ENCODE peak calls at places on chromosomes 11 and 22, in four cellular contexts. One of them, this sample, is unnamed.

GRCh38 chr11:5631426-5631825 is 6.6 kb downstream of the TRIM34 start:
- DNase-seq in GM12878: no peak
- DNase-seq in IMR-90: no peak
- DNase-seq in K562: no peak
- DNase-seq in this sample: no peak

GRCh38 chr11:35750981-35751663 is 88.5 kb downstream of the TRIM44 start:
- DNase-seq in GM12878: no peak
- DNase-seq in K562: no peak
- DNase-seq in IMR-90: no peak
- DNase-seq in this sample: no peak

GRCh38 chr11:69509846-69510390 is 28.5 kb downstream of the LINC01488 start:
- DNase-seq in IMR-90: no peak
- DNase-seq in GM12878: no peak
- DNase-seq in K562: no peak
- DNase-seq in this sample: no peak

GRCh38 chr11:2913776-2914474 is 15.3 kb downstream of the PHLDA2 start:
- DNase-seq in K562: no peak
- DNase-seq in IMR-90: no peak
- DNase-seq in GM12878: no peak
- DNase-seq in this sample: no peak

GRCh38 chr11:111081021-111081511 is 164.5 kb upstream of the POU2AF2 start:
- DNase-seq in K562: no peak
- DNase-seq in IMR-90: peak; percentile 7
- DNase-seq in GM12878: no peak
- DNase-seq in this sample: no peak

GRCh38 chr11:116693206-116694016 is 79.4 kb downstream of the BUD13 start:
- DNase-seq in K562: no peak
- DNase-seq in GM12878: no peak
- DNase-seq in IMR-90: no peak
- DNase-seq in this sample: no peak

GRCh38 chr11:96203567-96204365 is 139.2 kb downstream of the MAML2 start:
- DNase-seq in GM12878: no peak
- DNase-seq in K562: no peak
- DNase-seq in IMR-90: no peak
- DNase-seq in this sample: no peak

GRCh38 chr11:7871056-7871455 is 60.0 kb downstream of the OR10A6 start:
- DNase-seq in IMR-90: peak; percentile 54
- DNase-seq in GM12878: no peak
- DNase-seq in K562: no peak
- DNase-seq in this sample: no peak

GRCh38 chr22:37818397-37819099 is 4.6 kb upstream of the GALR3 start:
- DNase-seq in IMR-90: peak; percentile 35
- DNase-seq in K562: no peak
- DNase-seq in GM12878: no peak
- DNase-seq in this sample: peak; percentile 49

GRCh38 chr11:77175869-77176539 is 48.0 kb downstream of the MYO7A start:
- DNase-seq in K562: no peak
- DNase-seq in GM12878: no peak
- DNase-seq in IMR-90: no peak
- DNase-seq in this sample: no peak

GRCh38 chr11:54930930-54931329 is 224.3 kb downstream of the OR4A5 start:
- DNase-seq in GM12878: no peak
- DNase-seq in K562: no peak
- DNase-seq in IMR-90: no peak
- DNase-seq in this sample: no peak

GRCh38 chr22:17954860-17955587 is 69.3 kb downstream of the MICAL3 start:
- DNase-seq in K562: no peak
- DNase-seq in GM12878: no peak
- DNase-seq in IMR-90: no peak
- DNase-seq in this sample: no peak

GRCh38 chr11:35391922-35392813 is 27.2 kb downstream of the SLC1A2 start:
- DNase-seq in IMR-90: peak; percentile 84
- DNase-seq in GM12878: peak; percentile 45
- DNase-seq in K562: peak; percentile 81
- DNase-seq in this sample: peak; percentile 62

GRCh38 chr11:13183094-13183825 is 94.3 kb upstream of the BMAL1 start:
- DNase-seq in GM12878: no peak
- DNase-seq in K562: no peak
- DNase-seq in IMR-90: peak; percentile 54
- DNase-seq in this sample: peak; percentile 56

GRCh38 chr22:32333769-32334639 is 23.7 kb upstream of the RFPL3 start:
- DNase-seq in GM12878: no peak
- DNase-seq in K562: no peak
- DNase-seq in IMR-90: no peak
- DNase-seq in this sample: no peak

GRCh38 chr11:68670208-68670992 is 13.9 kb upstream of the GAL start:
- DNase-seq in K562: peak; percentile 35
- DNase-seq in GM12878: no peak
- DNase-seq in IMR-90: no peak
- DNase-seq in this sample: no peak

GRCh38 chr11:2114430-2115241 is 24.6 kb downstream of the IGF2 start:
- DNase-seq in K562: no peak
- DNase-seq in GM12878: no peak
- DNase-seq in IMR-90: no peak
- DNase-seq in this sample: no peak

GRCh38 chr11:13955971-13956421 is 6.5 kb upstream of the SPON1 start:
- DNase-seq in K562: peak; percentile 60
- DNase-seq in GM12878: no peak
- DNase-seq in IMR-90: peak; percentile 71
- DNase-seq in this sample: peak; percentile 56

GRCh38 chr11:944711-945470 is 19.2 kb downstream of the AP2A2 start:
- DNase-seq in IMR-90: peak; percentile 45
- DNase-seq in GM12878: no peak
- DNase-seq in K562: no peak
- DNase-seq in this sample: no peak

GRCh38 chr22:27115816-27116256 is 458.4 kb downstream of the MIAT start:
- DNase-seq in IMR-90: peak; percentile 87
- DNase-seq in K562: no peak
- DNase-seq in GM12878: no peak
- DNase-seq in this sample: peak; percentile 91

GRCh38 chr11:30585892-30586250 is 282 bp downstream of the MPPED2 start:
- DNase-seq in GM12878: no peak
- DNase-seq in K562: no peak
- DNase-seq in IMR-90: no peak
- DNase-seq in this sample: no peak

GRCh38 chr22:23984430-23984829 is 4.5 kb downstream of the GSTT2 start:
- DNase-seq in GM12878: no peak
- DNase-seq in K562: no peak
- DNase-seq in IMR-90: peak; percentile 38
- DNase-seq in this sample: peak; percentile 34

GRCh38 chr11:119734788-119735187 is 5.8 kb upstream of the NECTIN1 start:
- DNase-seq in GM12878: no peak
- DNase-seq in IMR-90: no peak
- DNase-seq in K562: no peak
- DNase-seq in this sample: peak; percentile 30

DNA sequence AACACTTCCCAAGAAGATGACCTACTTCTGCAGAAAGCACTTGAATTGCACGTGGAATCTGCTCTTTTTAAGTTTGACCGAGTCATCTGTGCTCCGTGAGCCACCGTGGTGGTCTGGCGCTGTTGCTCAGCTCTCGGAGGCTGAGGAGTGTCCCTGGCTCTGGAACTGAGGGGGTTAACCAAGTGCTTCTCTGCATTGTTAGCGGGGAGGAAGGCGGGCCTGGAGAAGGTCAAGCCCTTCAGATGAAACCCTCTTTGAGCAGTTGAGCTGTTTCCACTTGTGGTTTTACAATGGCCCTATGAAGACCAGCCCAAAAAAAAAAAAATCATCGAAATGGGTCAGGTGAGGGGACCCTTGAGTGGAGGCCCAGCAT is 286.4 kb downstream of the NTM start:
- DNase-seq in GM12878: no peak
- DNase-seq in IMR-90: no peak
- DNase-seq in K562: no peak
- DNase-seq in this sample: no peak
- TF ChIP-seq FOS in GM12878: no peak
- TF ChIP-seq FOS in IMR-90: no peak
- TF ChIP-seq FOS in K562: no peak
- TF ChIP-seq FOS in this sample: no peak

DNA sequence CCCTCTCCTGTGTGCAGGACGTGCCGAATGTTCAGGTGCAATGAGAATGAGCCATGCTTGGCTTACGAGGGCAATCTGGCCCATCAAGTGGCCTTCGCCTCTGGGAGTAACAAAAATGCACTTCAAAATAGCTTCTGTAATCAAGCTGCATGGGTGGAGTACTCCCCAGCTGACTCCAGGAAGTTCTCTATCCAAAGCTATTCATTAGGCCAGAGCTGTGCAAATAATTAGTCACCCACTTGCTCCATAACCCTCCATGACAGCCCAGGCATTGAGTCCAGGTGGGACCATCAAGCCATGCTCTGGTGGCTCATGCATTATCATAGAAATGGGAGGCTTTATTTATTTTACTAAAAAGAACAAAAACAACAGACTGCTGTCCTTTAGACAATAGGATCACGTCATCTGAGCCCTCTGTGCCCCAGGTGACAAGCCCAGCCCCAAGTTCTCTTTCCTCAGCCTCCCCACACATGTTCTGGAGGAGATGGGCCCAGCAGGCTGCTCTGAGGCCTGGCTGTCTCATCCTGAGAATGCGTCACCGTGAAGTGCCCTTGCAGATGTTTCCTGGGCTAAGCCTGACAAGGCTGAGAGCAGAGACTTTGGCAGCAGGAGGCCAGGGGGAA is 244.7 kb downstream of the ETS1 start:
- DNase-seq in GM12878: peak; percentile 39
- DNase-seq in K562: no peak
- DNase-seq in IMR-90: peak; percentile 86
- DNase-seq in this sample: peak; percentile 98
- H3K4me2 ChIP-seq in GM12878: peak overlapping the region; percentile 13
- H3K4me2 ChIP-seq in K562: no peak overlapping the region
- H3K4me2 ChIP-seq in IMR-90: no peak overlapping the region
- H3K4me2 ChIP-seq in this sample: peak overlapping the region; percentile 18

GRCh38 chr11:118338637-118339061 is 3.9 kb downstream of the CD3D start:
- DNase-seq in K562: peak; percentile 66
- DNase-seq in GM12878: no peak
- DNase-seq in IMR-90: no peak
- DNase-seq in this sample: no peak
- TF ChIP-seq FOS in K562: no peak
- TF ChIP-seq FOS in GM12878: no peak
- TF ChIP-seq FOS in IMR-90: no peak
- TF ChIP-seq FOS in this sample: no peak

GRCh38 chr11:28117712-28118111 is 9.5 kb downstream of the METTL15 start:
- DNase-seq in GM12878: no peak
- DNase-seq in K562: no peak
- DNase-seq in IMR-90: no peak
- DNase-seq in this sample: no peak

DNA sequence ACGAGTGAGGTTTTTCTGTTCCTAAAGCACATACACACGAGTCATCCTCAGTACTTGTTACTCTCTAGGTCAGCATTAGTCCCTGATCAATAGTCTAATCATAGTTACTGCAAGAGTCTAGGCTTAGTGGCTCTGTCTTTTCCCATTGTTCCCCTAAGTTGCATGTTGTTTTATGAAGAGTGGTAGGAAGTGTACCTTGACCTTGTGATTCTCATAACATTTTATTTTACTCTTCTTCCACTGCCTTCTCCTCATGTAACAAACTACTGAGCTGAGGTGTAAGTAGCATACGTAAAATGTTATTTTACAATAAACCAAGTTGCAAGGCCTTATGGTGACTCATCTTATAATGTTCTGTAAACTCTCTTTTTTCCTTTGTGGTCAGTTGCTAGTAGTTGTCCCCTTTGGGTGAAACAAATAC is 15.0 kb downstream of the METTL15 start:
- DNase-seq in GM12878: no peak
- DNase-seq in IMR-90: peak; percentile 82
- DNase-seq in K562: no peak
- DNase-seq in this sample: peak; percentile 53
- H3K4me2 ChIP-seq in GM12878: no peak overlapping the region
- H3K4me2 ChIP-seq in IMR-90: peak overlapping the region; percentile 100
- H3K4me2 ChIP-seq in K562: no peak overlapping the region
- H3K4me2 ChIP-seq in this sample: peak overlapping the region; percentile 22

GRCh38 chr11:133724116-133724515 is 121.2 kb downstream of the SPATA19 start:
- DNase-seq in GM12878: no peak
- DNase-seq in IMR-90: no peak
- DNase-seq in K562: no peak
- DNase-seq in this sample: no peak

GRCh38 chr11:133732109-133732508 is 113.2 kb downstream of the SPATA19 start:
- DNase-seq in IMR-90: no peak
- DNase-seq in GM12878: no peak
- DNase-seq in K562: no peak
- DNase-seq in this sample: no peak

GRCh38 chr11:133720951-133721350 is 124.4 kb downstream of the SPATA19 start:
- DNase-seq in GM12878: no peak
- DNase-seq in K562: no peak
- DNase-seq in IMR-90: no peak
- DNase-seq in this sample: no peak

DNA sequence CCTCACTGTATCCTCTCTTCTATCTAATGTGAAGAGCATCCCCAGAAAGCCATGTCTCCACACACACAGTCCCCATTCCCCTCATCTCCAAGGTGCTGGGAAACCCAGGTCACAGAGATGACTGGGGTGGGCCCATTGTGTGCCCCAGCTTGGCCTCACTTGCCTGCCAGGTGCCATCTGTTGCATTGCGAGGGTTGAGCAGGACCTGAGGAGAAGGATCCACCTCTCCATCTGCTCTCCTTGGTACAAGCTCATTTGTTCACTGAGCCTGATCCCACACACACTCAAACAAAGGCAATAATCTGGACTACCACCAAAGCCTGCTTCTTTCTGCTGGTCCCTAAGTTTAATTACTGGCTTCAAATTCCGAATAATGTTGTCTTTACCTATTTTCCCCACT is 118.7 kb downstream of the SPATA19 start:
- DNase-seq in GM12878: no peak
- DNase-seq in IMR-90: no peak
- DNase-seq in K562: no peak
- DNase-seq in this sample: no peak
- TF ChIP-seq FOS in GM12878: no peak
- TF ChIP-seq FOS in IMR-90: no peak
- TF ChIP-seq FOS in K562: no peak
- TF ChIP-seq FOS in this sample: no peak

DNA sequence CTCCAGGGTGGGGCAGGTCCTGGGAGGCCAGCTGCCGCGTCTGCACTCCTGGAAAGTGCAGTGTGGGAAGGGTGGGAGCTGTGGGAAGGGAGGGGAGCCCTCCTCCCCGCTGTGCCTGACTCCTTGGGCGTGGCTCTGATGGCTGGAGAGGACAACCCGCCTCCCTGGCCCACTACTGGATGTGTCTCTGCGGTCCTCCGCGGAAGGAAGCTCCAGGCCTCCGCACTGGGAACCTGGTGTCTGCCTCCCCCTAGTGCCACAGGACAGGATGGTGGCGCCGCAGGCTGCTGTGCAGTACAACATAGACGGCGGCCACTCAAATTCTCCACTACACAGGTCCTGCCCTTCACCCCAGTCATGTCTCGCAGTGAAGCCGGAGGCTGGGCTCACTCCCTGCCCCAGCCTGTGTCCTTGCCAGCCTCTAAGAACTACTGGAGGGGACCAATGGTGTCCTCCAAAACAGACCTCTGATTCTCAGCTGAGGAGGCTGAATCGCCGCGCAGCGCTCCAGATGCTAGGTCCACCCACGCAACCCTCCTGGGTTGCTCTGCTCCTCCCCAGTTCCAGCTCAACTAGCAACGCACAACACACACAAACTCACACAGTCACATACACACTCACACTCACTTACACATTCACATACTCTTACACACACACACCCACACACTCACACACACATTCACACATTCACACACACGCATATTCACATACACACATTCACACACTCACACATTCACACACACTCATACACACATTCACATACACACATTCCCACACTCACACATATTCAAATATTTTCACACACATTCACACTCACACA is 12.4 kb upstream of the DSCAML1 start:
- DNase-seq in IMR-90: peak; percentile 8
- DNase-seq in GM12878: no peak
- DNase-seq in K562: peak; percentile 76
- DNase-seq in this sample: no peak
- H3K4me2 ChIP-seq in IMR-90: no peak overlapping the region
- H3K4me2 ChIP-seq in GM12878: no peak overlapping the region
- H3K4me2 ChIP-seq in K562: peak overlapping the region; percentile 43
- H3K4me2 ChIP-seq in this sample: no peak overlapping the region

This sample was measured in endothelial cell of umbilical vein.